ENCODE peak calls at places on chromosomes 5 and 9, in seven cellular contexts. W is K562, Z is GM12878, F is H1, I is SK-N-SH, N is HCT116, T is HepG2. C is an unnamed sample.

GRCh38 chr9:6133346-6134063 is 82.1 kb upstream of the IL33 start:
- DNase-seq in N (no peak), W (no peak), T (no peak), Z (peak; percentile 69), I (no peak), F (no peak), C (peak; percentile 57)

GRCh38 chr5:168110384-168110783 is 181.1 kb upstream of the WWC1 start:
- DNase-seq in Z (no peak), F (no peak), T (no peak), N (no peak), W (no peak), I (no peak), C (no peak)

GRCh38 chr9:35370241-35370640 is 119.7 kb upstream of the RUSC2 start:
- DNase-seq in W (no peak), N (no peak), F (no peak), Z (no peak), T (no peak), I (no peak), C (no peak)

GRCh38 chr5:108702546-108702945 is 45.2 kb upstream of the FER start:
- DNase-seq in T (no peak), N (no peak), F (no peak), I (no peak), Z (no peak), W (no peak), C (no peak)

GRCh38 chr5:25554077-25554476 is 909.3 kb upstream of the CDH10 start:
- DNase-seq in W (no peak), T (no peak), Z (no peak), N (no peak), I (no peak), F (no peak), C (no peak)

GRCh38 chr9:35797311-35798109 is 6.1 kb downstream of the NPR2 start:
- DNase-seq in I (no peak), Z (no peak), T (no peak), N (no peak), W (no peak), F (no peak), C (no peak)

GRCh38 chr5:113776832-113777525 is 263.5 kb downstream of the YTHDC2 start:
- DNase-seq in T (peak; percentile 2), I (no peak), F (no peak), Z (no peak), N (no peak), W (no peak), C (no peak)

GRCh38 chr5:99000221-99000620 is 71.4 kb upstream of the CHD1 start:
- DNase-seq in F (no peak), N (no peak), W (no peak), T (no peak), Z (no peak), I (no peak), C (no peak)

GRCh38 chr5:42426036-42426435 is 2.8 kb downstream of the GHR start:
- DNase-seq in T (no peak), W (no peak), N (no peak), F (no peak), I (no peak), Z (no peak), C (no peak)

GRCh38 chr5:172849636-172850453 is 15.8 kb downstream of the ERGIC1 start:
- DNase-seq in F (no peak), W (no peak), I (no peak), Z (peak; percentile 52), T (no peak), N (no peak), C (no peak)

GRCh38 chr5:172886974-172887491 is 53.0 kb downstream of the ERGIC1 start:
- DNase-seq in Z (no peak), I (no peak), F (no peak), T (peak; percentile 85), N (no peak), W (no peak), C (no peak)

GRCh38 chr5:43560128-43560527 is 3.3 kb upstream of the PAIP1 start:
- DNase-seq in I (no peak), W (no peak), Z (no peak), N (no peak), F (no peak), T (no peak), C (peak; percentile 49)

GRCh38 chr9:78097541-78097940 is 65.9 kb upstream of the GNAQ start:
- DNase-seq in Z (no peak), W (no peak), T (no peak), I (no peak), F (no peak), N (no peak), C (no peak)

GRCh38 chr5:175728316-175728715 is 70.4 kb downstream of the HRH2 start:
- DNase-seq in F (no peak), I (no peak), T (no peak), W (no peak), Z (no peak), N (no peak), C (no peak)

GRCh38 chr9:10050016-10050415 is 562.8 kb downstream of the PTPRD start:
- DNase-seq in Z (no peak), T (no peak), F (no peak), N (no peak), W (no peak), I (no peak), C (no peak)

DNA sequence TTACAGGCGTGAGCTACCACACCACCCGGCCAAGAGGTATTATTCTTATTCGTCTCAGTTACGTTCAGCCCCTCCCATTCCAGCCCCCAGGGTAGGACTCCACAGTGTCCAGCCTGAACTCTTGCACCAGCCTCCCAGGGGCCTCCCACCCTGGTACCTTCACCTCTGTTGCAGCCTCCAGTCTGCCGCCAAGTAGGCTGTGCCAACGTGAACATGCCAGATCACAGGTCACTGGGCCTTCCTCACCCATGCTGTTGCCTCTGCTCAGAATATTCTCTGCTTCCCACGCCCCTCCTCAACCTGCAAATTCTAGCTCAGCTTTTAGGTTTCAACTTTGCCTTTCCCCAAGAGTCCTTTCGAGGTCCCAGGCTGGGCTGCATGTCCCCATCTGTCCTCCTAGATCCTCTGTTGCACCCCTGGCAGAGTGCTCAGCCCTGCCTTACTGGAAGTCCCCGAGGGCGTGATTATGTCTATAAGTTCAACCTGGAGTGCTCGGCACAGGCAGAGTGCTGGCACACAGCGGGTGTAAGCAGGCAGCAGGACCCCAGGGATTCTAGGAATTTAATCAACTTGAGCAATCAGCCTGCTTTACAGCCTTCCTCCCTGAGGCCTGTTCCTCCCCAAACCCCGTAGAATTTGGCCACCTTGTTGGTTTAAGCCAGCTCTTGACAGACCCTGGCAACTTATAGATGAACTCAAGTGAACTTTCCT is 13.1 kb upstream of the STXBP1 start:
- DNase-seq in T (no peak), N (no peak), I (no peak), W (no peak), Z (no peak), F (no peak), C (peak; percentile 77)
- TF ChIP-seq JUND in T (no peak), N (no peak), I (no peak), W (no peak), Z (no peak), F (no peak), C (no peak)

DNA sequence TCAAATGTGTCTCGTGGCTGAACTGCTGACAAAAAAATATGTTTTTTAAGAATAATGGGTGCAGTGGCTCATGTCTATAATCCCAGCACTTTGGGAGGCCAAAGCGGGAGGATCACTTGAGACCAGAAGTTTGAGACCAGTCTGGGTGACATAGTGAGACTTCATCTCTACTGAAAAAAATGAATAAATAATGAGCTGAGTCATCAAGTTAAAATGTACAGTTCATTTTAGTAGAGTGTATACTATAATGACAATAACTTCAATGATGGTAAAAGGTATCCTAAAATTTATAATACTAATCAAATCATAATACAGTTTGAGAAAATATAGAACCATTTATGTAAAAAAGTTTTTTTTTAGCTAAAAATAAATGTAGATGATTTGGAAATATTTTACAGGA is 37.9 kb upstream of the TJP2 start:
- DNase-seq in W (no peak), F (no peak), T (no peak), Z (no peak), N (no peak), I (no peak), C (no peak)
- TF ChIP-seq JUND in W (no peak), F (no peak), T (no peak), Z (no peak), N (no peak), I (no peak), C (no peak)

DNA sequence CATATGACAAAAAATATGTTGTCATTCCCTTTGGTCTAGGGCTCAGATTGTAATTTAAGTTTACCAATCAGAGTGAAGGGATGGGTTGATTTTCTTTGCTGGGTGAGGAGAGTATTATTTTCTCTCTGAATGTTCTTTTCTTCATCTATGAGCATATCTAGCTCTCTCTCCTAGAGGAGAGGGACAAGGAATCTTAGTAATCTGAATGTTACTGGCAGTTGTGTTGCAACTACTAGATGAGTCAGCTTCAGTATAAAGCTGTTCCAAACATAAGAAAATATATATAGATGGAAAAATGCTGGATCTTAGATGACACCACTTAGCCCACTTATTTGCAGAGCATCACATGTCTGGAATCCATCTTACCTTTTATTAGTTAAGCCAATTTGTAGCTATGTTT is 259.3 kb downstream of the TUSC1 start:
- DNase-seq in F (no peak), N (no peak), T (no peak), I (no peak), W (no peak), Z (no peak), C (no peak)
- TF ChIP-seq JUND in F (no peak), N (no peak), T (no peak), I (no peak), W (no peak), Z (no peak), C (no peak)

GRCh38 chr9:133589454-133590227 is 19.5 kb downstream of the FAM163B start:
- DNase-seq in Z (no peak), F (peak; percentile 95), N (peak; percentile 40), T (no peak), I (no peak), W (peak; percentile 17), C (no peak)

GRCh38 chr9:133592731-133593409 is 16.3 kb downstream of the FAM163B start:
- DNase-seq in Z (no peak), T (no peak), N (no peak), F (no peak), W (no peak), I (no peak), C (no peak)

GRCh38 chr9:133590231-133590855 is 18.8 kb downstream of the FAM163B start:
- DNase-seq in T (no peak), Z (no peak), F (no peak), I (no peak), W (no peak), N (no peak), C (no peak)

GRCh38 chr9:133591985-133592384 is 17.2 kb downstream of the FAM163B start:
- DNase-seq in W (no peak), Z (no peak), N (no peak), F (no peak), T (no peak), I (no peak), C (no peak)

DNA sequence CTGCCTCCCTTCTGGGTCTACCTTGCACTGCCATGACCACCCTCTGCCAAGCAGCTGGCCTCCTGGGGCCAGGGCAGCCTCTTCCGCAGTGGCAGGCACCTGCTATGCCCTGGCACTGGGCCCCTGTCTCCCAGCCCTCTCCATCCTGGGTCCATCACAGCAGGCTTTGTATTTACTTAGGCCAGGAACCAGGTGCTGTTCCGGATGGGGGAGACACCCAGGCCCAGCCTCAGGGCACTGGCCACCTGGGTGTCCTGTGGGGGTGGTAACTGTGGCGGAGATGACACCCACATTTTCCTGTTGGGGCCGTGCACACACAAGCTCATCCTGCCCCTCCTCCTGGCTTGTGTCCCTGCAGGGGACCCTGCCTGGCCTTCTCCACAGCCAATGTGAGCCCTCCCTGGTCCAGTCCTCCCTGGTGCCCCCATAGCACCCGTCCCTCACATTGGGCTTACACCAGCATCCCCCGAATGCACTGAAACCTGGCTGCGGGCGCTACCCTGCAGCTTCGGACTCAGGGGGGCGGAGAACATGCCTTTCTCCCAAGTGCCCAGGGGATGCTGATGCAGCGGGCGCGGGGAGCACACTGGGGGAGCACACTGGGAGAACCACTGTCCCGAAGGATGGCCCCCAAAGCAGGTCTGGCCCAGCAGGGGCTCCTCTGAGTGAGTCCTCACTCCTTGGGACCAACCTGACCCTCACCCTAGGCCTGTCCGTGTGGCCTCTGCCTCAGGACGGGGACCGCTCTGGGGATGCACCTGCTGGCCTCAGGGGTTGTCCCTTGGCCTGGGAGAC is 17.9 kb downstream of the FAM163B start:
- DNase-seq in Z (no peak), N (no peak), T (no peak), F (no peak), I (no peak), W (no peak), C (no peak)
- TF ChIP-seq JUND in Z (no peak), N (no peak), T (no peak), F (no peak), I (no peak), W (no peak), C (no peak)